ENCODE peak calls at places on chromosomes 11 and 22, in nine cellular contexts. C, R, L, T, Q, A, Z, K and B are unnamed samples.

GRCh38 chr11:65047581-65048422 is 6.8 kb downstream of the SAC3D1 start:
- DNase-seq in C (no peak), R (no peak), L (no peak), T (no peak), Q (no peak), A (peak), Z (no peak), K (no peak), B (no peak)

GRCh38 chr11:33706546-33706945 is 5.9 kb upstream of the C11orf91 start:
- DNase-seq in C (no peak), R (no peak), L (no peak), T (no peak), Q (no peak), A (no peak), Z (no peak), K (no peak), B (no peak)

GRCh38 chr22:39456262-39457046 is at the start of gene MGAT3:
- DNase-seq in C (no peak), R (no peak), L (no peak), T (no peak), Q (no peak), A (no peak), Z (no peak), K (no peak), B (no peak)

GRCh38 chr11:65366340-65366773 is 11.8 kb downstream of the TIGD3 start:
- DNase-seq in C (no peak), R (no peak), L (peak), T (peak), Q (peak), A (no peak), Z (no peak), K (peak), B (peak)

GRCh38 chr11:70067036-70067435 is 11.1 kb upstream of the ANO1 start:
- DNase-seq in C (no peak), R (no peak), L (no peak), T (no peak), Q (no peak), A (no peak), Z (no peak), K (no peak), B (no peak)

GRCh38 chr11:133197425-133197824 is 334.9 kb downstream of the OPCML start:
- DNase-seq in C (no peak), R (no peak), L (no peak), T (no peak), Q (no peak), A (no peak), Z (no peak), K (no peak), B (no peak)

GRCh38 chr11:72814831-72815618 is 814 bp downstream of the ATG16L2 start:
- DNase-seq in C (no peak), R (peak), L (peak), T (peak), Q (peak), A (no peak), Z (no peak), K (no peak), B (no peak)

GRCh38 chr11:126457817-126458216 is 102.3 kb downstream of the ST3GAL4 start:
- DNase-seq in C (no peak), R (no peak), L (no peak), T (no peak), Q (no peak), A (no peak), Z (no peak), K (no peak), B (no peak)

GRCh38 chr22:46432164-46433068 is 96.9 kb downstream of the TRMU start:
- DNase-seq in C (no peak), R (no peak), L (no peak), T (no peak), Q (no peak), A (no peak), Z (no peak), K (no peak), B (no peak)

GRCh38 chr11:121864660-121865059 is 251.4 kb downstream of the BLID start:
- DNase-seq in C (no peak), R (no peak), L (no peak), T (no peak), Q (no peak), A (no peak), Z (no peak), K (no peak), B (no peak)

GRCh38 chr22:19779011-19779421 is 18.4 kb downstream of the TBX1 start:
- DNase-seq in C (no peak), R (no peak), L (no peak), T (no peak), Q (no peak), A (no peak), Z (no peak), K (no peak), B (no peak)

GRCh38 chr11:72726266-72727220 is 25.7 kb downstream of the ARAP1 start:
- DNase-seq in C (no peak), R (no peak), L (no peak), T (no peak), Q (no peak), A (no peak), Z (no peak), K (no peak), B (no peak)

GRCh38 chr11:43943357-43943930 is 1.0 kb downstream of the C11orf96 start:
- DNase-seq in C (no peak), R (no peak), L (peak), T (no peak), Q (no peak), A (no peak), Z (no peak), K (no peak), B (no peak)